ENCODE peak calls at places on chromosomes 13 and 19, in four cellular contexts. L, R, E and J are unnamed samples.

GRCh38 chr19:13011653-13012389 is 16.5 kb downstream of the NFIX start:
- DNase-seq in R (no peak), E (no peak), L (no peak), J (no peak)

GRCh38 chr19:35157431-35157830 is 2.9 kb downstream of the FXYD5 start:
- DNase-seq in E (no peak), L (no peak), R (no peak), J (no peak)

GRCh38 chr19:50415661-50416033 is 3.1 kb upstream of the SPIB start:
- DNase-seq in E (peak; percentile 68), R (peak; percentile 80), L (peak; percentile 73), J (no peak)

GRCh38 chr19:35483089-35483488 is 7.2 kb downstream of the KRTDAP start:
- DNase-seq in L (no peak), E (no peak), R (no peak), J (no peak)

GRCh38 chr19:30225615-30226463 is 146.3 kb upstream of the ZNF536 start:
- DNase-seq in L (no peak), R (no peak), E (no peak), J (no peak)

GRCh38 chr19:51366050-51366998 is at the start of gene ETFB:
- DNase-seq in L (peak; percentile 99), E (peak; percentile 91), R (peak; percentile 99), J (peak; percentile 99)

GRCh38 chr19:31054430-31054829 is 294.8 kb downstream of the TSHZ3 start:
- DNase-seq in E (no peak), R (peak; percentile 37), L (peak; percentile 46), J (no peak)

GRCh38 chr19:12668937-12669271 is 2.3 kb downstream of the WDR83 start:
- DNase-seq in R (peak; percentile 62), L (peak; percentile 45), E (no peak), J (no peak)

GRCh38 chr13:68439821-68440220 is 1209.7 kb upstream of the PCDH9 start:
- DNase-seq in R (no peak), E (no peak), L (no peak), J (no peak)

GRCh38 chr13:99176309-99177276 is 24.1 kb upstream of the UBAC2 start:
- DNase-seq in L (peak; percentile 77), R (peak; percentile 81), E (no peak), J (no peak)

GRCh38 chr13:79442221-79442620 is 36.2 kb upstream of the RBM26 start:
- DNase-seq in E (no peak), R (no peak), L (no peak), J (no peak)

GRCh38 chr19:6126335-6126974 is 9.0 kb upstream of the ACSBG2 start:
- DNase-seq in L (peak; percentile 49), R (no peak), E (peak; percentile 71), J (no peak)

GRCh38 chr19:18428837-18429674 is 8.9 kb downstream of the ISYNA1 start:
- DNase-seq in E (no peak), R (peak; percentile 77), L (no peak), J (no peak)

GRCh38 chr13:48186722-48187121 is 46.3 kb upstream of the ITM2B start:
- DNase-seq in L (no peak), R (no peak), E (no peak), J (no peak)

GRCh38 chr19:36421749-36422481 is 3.5 kb upstream of the ZFP82 start:
- DNase-seq in L (no peak), E (no peak), R (no peak), J (no peak)

GRCh38 chr19:10568444-10568825 is 344 bp downstream of the CDKN2D start:
- DNase-seq in E (no peak), R (peak; percentile 63), L (peak; percentile 35), J (no peak)

GRCh38 chr13:30355405-30355741 is 48.0 kb upstream of the KATNAL1 start:
- DNase-seq in R (no peak), E (no peak), L (no peak), J (no peak)

GRCh38 chr19:2888739-2889224 is 11.9 kb upstream of the ZNF57 start:
- DNase-seq in R (peak; percentile 23), L (no peak), E (no peak), J (no peak)

GRCh38 chr13:111046590-111047141 is 68.4 kb upstream of the ARHGEF7 start:
- DNase-seq in E (peak; percentile 36), L (no peak), R (no peak), J (peak; percentile 74)

GRCh38 chr19:17090501-17091074 is 15.0 kb downstream of the MYO9B start:
- DNase-seq in R (no peak), E (no peak), L (peak; percentile 65), J (no peak)

GRCh38 chr19:54523403-54523802 is 20.8 kb downstream of the LAIR2 start:
- DNase-seq in E (peak; percentile 71), L (no peak), R (no peak), J (no peak)

GRCh38 chr19:35932291-35932936 is 3.8 kb upstream of the LRFN3 start:
- DNase-seq in E (no peak), R (no peak), L (no peak), J (no peak)

GRCh38 chr13:45989607-45990006 is 62.9 kb downstream of the ZC3H13 start:
- DNase-seq in R (no peak), E (no peak), L (no peak), J (no peak)

GRCh38 chr19:27974082-27974513 is 1238.9 kb downstream of the UQCRFS1 start:
- DNase-seq in E (peak; percentile 25), R (peak; percentile 9), L (peak; percentile 14), J (no peak)

GRCh38 chr13:75170321-75170720 is 311.6 kb downstream of the TBC1D4 start:
- DNase-seq in E (no peak), R (no peak), L (no peak), J (no peak)

GRCh38 chr19:17829855-17830566 is 8.7 kb upstream of the INSL3 start:
- DNase-seq in E (no peak), L (no peak), R (peak; percentile 33), J (no peak)

DNA sequence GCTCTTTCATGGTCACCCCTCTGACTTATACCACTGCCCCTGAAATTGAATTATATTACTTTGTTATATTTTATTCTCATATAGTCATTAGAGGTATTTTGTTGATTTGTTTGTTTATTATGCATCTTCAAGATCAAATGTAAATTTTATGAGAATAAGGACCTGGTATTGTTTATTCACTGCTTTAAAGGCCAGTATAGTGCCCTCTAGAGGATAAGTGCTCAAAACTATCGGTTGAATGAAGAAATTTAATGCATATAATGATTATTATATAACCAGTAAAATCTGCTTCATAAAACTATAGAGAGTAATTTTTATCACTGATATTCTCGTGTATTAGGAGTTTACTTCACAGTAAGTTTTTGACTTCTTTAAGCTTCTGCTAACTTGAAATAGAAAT is 1401.9 kb downstream of the SLITRK1 start:
- DNase-seq in E (no peak), R (no peak), L (no peak), J (no peak)
- TF ChIP-seq CTCF in E (no peak), R (no peak), L (no peak), J (no peak)

DNA sequence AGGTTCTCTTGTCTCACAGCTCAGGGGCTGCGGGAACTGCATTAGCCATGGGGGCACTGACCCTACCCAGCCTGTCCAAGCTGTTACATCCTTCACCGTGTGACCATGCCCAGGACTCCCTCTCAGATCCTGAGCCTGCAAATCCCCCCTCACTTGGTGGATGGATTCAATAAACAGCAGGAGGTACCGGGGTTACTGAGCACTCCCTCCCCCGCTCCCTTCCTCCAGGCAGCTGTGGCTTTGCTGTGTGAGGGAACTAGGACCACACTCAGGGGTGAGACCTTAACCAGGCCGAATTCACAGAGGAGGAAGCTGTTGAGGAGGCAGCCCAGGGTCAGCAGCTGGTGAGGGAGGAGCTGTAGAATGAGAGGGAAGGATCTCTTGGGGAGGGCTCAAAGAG is 27.0 kb upstream of the CEACAM1 start:
- DNase-seq in L (peak; percentile 87), R (no peak), E (no peak), J (no peak)
- H3K27ac ChIP-seq in L (peak overlapping the region; percentile 53), R (no peak overlapping the region), E (no peak overlapping the region), J (no peak overlapping the region)

GRCh38 chr19:55935206-55935605 is 3.1 kb upstream of the NLRP13 start:
- DNase-seq in R (no peak), L (no peak), E (no peak), J (no peak)

GRCh38 chr19:55939206-55939605 is 7.1 kb upstream of the NLRP13 start:
- DNase-seq in E (no peak), L (no peak), R (no peak), J (no peak)

GRCh38 chr19:55940306-55940705 is 7.3 kb upstream of the NLRP8 start:
- DNase-seq in L (no peak), R (no peak), E (no peak), J (peak; percentile 11)
- TF ChIP-seq POLR2AphosphoS5 in L (no peak), R (no peak), E (no peak), J (no peak)

DNA sequence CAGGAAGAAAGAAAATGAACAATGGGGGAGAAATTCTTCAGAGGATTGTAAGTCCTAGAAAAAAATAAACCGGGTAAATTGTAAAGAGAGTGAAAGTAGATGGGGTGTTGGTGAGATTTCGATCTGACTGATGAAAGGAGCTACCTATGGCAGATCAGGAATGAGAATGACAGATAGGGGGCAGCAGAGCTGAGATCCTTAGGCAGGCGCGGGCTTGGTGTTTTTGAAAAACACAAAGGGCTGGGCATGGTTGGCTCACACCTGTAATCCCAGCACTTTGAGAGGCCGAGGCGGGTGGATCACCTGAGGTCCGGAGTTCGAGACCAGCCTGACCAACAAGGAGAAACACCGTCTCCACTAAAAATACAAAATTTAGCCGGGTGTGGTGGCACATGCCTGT is 1468.6 kb upstream of the SLC10A2 start:
- DNase-seq in R (no peak), L (no peak), E (no peak), J (no peak)
- TF ChIP-seq CTCF in R (no peak), L (no peak), E (no peak), J (no peak)

GRCh38 chr19:55601127-55601526 is 1.0 kb downstream of the ZNF524 start:
- DNase-seq in L (no peak), E (no peak), R (no peak), J (no peak)

GRCh38 chr19:55599468-55600335 is at the start of the genes FIZ1 and ZNF524:
- DNase-seq in E (peak; percentile 95), R (peak; percentile 98), L (peak; percentile 99), J (no peak)

GRCh38 chr19:55602104-55603001 is 2.3 kb downstream of the ZNF524 start:
- DNase-seq in L (no peak), E (no peak), R (no peak), J (no peak)

GRCh38 chr19:55598719-55599467 is 424 bp downstream of the FIZ1 start:
- DNase-seq in L (peak; percentile 93), E (peak; percentile 82), R (peak; percentile 96), J (peak; percentile 96)

DNA sequence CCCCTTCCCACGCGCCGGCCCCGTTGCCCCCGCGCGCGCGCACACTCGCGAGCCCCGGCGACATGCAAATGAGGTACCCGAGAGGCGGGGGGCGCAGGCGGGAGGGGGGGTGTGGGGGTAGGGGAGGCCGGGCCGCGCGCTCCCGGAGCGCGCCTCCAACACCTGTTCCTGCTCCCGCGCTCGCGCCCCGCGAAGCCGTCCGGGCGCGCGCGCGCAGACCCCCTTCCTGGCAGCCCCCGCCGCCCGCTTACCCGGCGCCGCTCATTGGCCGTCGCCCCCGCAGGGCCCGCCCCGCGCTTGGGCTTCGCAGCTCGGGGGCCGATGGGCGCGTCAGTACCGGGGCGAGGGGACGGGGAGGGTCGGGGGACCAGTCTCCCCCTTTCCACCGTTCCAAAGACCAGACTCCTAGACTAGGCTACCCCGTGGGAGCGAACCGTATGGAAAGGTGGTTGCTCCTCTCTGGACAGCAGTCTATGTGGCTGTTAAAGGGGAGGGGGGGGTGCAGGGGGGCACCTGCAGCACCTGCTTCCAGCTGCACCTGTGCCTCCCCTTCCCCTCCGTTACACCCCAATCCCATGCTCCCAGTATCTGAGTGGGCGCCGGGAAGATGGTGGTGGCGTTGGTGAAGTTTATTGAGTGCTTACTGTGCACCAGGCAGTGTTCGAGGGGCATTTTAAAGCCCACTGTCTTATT is 394 bp downstream of the ZNF524 start:
- DNase-seq in R (no peak), L (no peak), E (no peak), J (no peak)
- H3K27ac ChIP-seq in R (peak overlapping the region; percentile 100), L (peak overlapping the region; percentile 97), E (peak overlapping the region; percentile 99), J (peak overlapping the region; percentile 95)

GRCh38 chr19:49017666-49018351 is 918 bp upstream of the LHB start:
- DNase-seq in E (no peak), R (peak; percentile 49), L (peak; percentile 62), J (no peak)
- TF ChIP-seq POLR2AphosphoS5 in E (no peak), R (no peak), L (no peak), J (no peak)

GRCh38 chr13:23715762-23716235 is 145.6 kb downstream of the TNFRSF19 start:
- DNase-seq in E (no peak), L (no peak), R (no peak), J (no peak)
- TF ChIP-seq CTCF in E (peak; percentile 38), L (no peak), R (no peak), J (no peak)